ENCODE peak calls at places on chromosome 21, in four cellular contexts. U is endothelial cell of umbilical vein, D is HepG2, C is A673. O is an unnamed sample.
A peak's percentile ranks its signal among the peaks of the same experiment; 100 is the strongest.

GRCh38 chr21:46184625-46185555 is 631 bp upstream of the SPATC1L start:
- DNase-seq in U (peak; percentile 95), D (peak; percentile 51), C (peak; percentile 86), O (peak; percentile 92)

GRCh38 chr21:39232926-39233325 is 49.7 kb upstream of the PSMG1 start:
- DNase-seq in U (no peak), D (no peak), C (no peak), O (peak; percentile 2)

GRCh38 chr21:19566975-19567374 is 1163.4 kb upstream of the TMPRSS15 start:
- DNase-seq in U (no peak), D (no peak), C (no peak), O (no peak)

GRCh38 chr21:33070921-33071877 is 1.3 kb downstream of the OLIG1 start:
- DNase-seq in U (no peak), D (no peak), C (peak; percentile 10), O (no peak)

GRCh38 chr21:32771134-32771523 is 426 bp downstream of the PAXBP1 start:
- DNase-seq in U (no peak), D (peak; percentile 33), C (peak; percentile 56), O (peak; percentile 63)

GRCh38 chr21:33259428-33259827 is 6.7 kb upstream of the IL10RB start:
- DNase-seq in U (no peak), D (no peak), C (no peak), O (no peak)

GRCh38 chr21:31665397-31665796 is 5.9 kb downstream of the SOD1 start:
- DNase-seq in U (no peak), D (peak; percentile 20), C (peak; percentile 21), O (peak; percentile 30)

GRCh38 chr21:39121600-39122355 is 61.5 kb downstream of the PSMG1 start:
- DNase-seq in U (no peak), D (no peak), C (no peak), O (peak; percentile 53)

GRCh38 chr21:36692125-36692843 is 6.6 kb upstream of the SIM2 start:
- DNase-seq in U (no peak), D (no peak), C (no peak), O (no peak)
- TF ChIP-seq EZH2 in U (no peak), D (no peak), C (no peak), O (peak; percentile 84)

GRCh38 chr21:35332841-35333426 is 283.8 kb upstream of the RUNX1 start:
- DNase-seq in U (peak; percentile 57), D (no peak), C (no peak), O (no peak)

GRCh38 chr21:35337573-35337972 is 288.5 kb upstream of the RUNX1 start:
- DNase-seq in U (no peak), D (no peak), C (no peak), O (no peak)

GRCh38 chr21:35336534-35336933 is 287.4 kb upstream of the RUNX1 start:
- DNase-seq in U (no peak), D (no peak), C (no peak), O (no peak)

GRCh38 chr21:35335951-35336446 is 286.9 kb upstream of the RUNX1 start:
- DNase-seq in U (no peak), D (no peak), C (no peak), O (no peak)

GRCh38 chr21:35333831-35334593 is 284.9 kb upstream of the RUNX1 start:
- DNase-seq in U (no peak), D (no peak), C (no peak), O (no peak)
- TF ChIP-seq EZH2 in U (no peak), D (no peak), C (no peak), O (no peak)

GRCh38 chr21:45074818-45075605 is 632 bp downstream of the ADARB1 start:
- DNase-seq in U (peak; percentile 38), D (no peak), C (peak; percentile 45), O (no peak)
- TF ChIP-seq EZH2 in U (no peak), D (no peak), C (no peak), O (peak; percentile 63)

DNA sequence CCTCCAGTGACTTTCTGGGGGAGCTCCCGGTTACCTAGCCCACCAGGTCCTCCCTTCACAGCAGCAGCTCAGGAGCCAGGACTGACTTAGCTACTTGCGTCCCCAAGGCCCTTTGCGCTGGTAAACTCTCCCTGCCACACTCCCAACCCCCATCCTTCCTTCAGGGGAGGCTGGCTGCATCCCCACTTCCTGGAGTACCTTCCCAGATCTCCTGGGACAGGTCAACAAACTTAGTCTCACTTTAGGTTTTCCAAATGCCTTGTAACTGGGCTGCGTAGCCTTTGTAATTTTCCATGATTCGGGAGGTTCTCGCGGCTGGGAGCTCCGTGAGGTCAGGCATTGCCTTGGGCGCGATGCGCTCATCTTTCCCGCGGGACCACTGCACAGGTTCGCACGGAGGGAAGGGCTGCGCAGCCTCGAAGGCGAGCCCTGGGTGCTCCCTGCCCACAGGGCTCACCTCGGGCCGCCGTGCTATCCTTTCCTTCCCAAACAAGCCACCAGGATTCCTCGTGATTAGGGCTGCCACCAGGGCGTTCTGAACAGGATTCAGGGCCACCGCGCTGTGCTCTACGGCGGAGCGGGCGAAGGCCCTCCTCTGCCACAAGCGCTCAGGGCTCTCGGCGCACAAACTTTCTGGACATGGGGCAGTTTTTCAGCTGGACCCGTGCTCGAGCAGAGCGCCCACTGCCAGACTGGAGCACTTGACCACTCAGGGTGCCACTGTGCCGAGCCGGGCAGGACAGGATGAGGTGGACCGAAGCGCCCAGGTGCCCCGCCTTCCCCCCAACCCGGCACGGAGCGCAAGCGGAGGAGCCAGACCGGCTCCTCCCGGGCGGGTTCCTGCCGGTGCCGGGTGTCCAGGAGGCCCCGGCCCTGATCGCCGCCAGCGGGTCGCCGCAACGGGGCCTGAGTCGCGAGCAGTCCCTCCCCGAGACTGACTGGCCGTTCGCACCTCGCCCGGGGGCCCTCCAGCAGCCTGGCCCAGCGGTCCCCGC is 1.1 kb downstream of the TMPRSS2 start:
- DNase-seq in U (no peak), D (no peak), C (no peak), O (no peak)
- TF ChIP-seq EZH2 in U (peak; percentile 30), D (no peak), C (peak; percentile 40), O (peak; percentile 59)

DNA sequence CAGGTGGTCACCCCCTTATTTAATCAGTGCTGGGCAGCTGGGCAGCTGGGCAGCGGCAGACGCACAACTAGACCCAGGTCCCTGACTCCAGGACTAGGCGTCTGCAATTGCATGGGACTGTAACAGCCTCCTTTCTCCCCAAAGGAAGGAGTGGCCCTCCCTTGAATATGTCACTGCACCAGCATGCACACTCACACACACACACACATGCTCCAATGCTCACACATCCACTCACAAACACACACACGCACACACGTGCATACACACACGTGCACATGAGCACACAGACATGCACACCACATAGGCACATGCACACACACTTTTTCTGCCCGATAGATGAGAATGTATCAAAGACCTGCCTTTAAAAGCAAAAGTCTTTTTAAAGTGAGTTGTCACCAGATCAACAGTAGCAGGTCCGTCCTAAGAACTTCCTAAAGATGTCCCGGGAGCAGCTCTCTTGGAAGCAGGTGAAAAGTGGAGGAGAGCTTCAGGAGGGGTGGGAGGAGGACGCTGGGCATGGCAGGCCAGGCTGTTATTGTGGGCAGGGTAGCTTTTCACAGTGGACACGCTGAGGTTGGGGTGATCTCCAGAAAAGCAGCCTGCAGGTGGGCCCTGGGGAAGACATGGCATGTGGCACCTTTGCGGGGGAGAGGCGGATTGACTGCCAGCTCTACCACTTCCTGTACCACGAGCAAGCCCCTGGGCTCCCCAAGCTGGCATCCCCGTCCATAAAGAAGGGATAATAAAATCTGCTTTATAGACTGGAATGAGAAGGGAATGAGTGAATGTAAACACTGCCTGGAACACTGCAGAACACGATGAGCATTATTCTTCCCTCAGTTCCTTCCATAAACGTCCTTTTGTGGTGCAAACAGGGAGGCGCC is 1.7 kb downstream of the PDE9A start:
- DNase-seq in U (no peak), D (no peak), C (no peak), O (no peak)
- TF ChIP-seq EZH2 in U (no peak), D (no peak), C (no peak), O (no peak)

O was measured in fibroblast of lung.